ENCODE peak calls at places on chromosomes 2 and 18, in four cellular contexts. G is small intestine; R is activated CD4-positive, alpha-beta T cell treated with anti-CD3 and anti-CD28 coated beads, Interleukin-2, amount 50 U/mL, for 1 hour; W is sciatic nerve. J is an unnamed sample.
A peak's percentile ranks its signal among the peaks of the same experiment; 100 is the strongest.

GRCh38 chr2:223613017-223613950 is 11.1 kb upstream of the SCG2 start:
- DNase-seq in G (peak; percentile 25), R (no peak), W (peak; percentile 83), J (peak; percentile 95)

GRCh38 chr2:144520718-144521487 is 984 bp upstream of the ZEB2 start:
- DNase-seq in G (no peak), R (no peak), W (no peak), J (no peak)

GRCh38 chr2:104733544-104733943 is 120.4 kb upstream of the POU3F3 start:
- DNase-seq in G (peak; percentile 40), R (no peak), W (no peak), J (no peak)

GRCh38 chr2:70710276-70710675 is 57.7 kb downstream of the ADD2 start:
- DNase-seq in G (no peak), R (no peak), W (no peak), J (peak; percentile 54)

GRCh38 chr2:97669448-97669847 is at the start of gene C2orf92:
- DNase-seq in G (no peak), R (no peak), W (no peak), J (no peak)

GRCh38 chr18:51666717-51667320 is 469.3 kb upstream of the MEX3C start:
- DNase-seq in G (peak; percentile 3), R (no peak), W (peak; percentile 64), J (peak; percentile 68)

GRCh38 chr2:241218131-241219029 is 29.9 kb downstream of the ANO7 start:
- DNase-seq in G (no peak), R (peak; percentile 27), W (peak; percentile 83), J (no peak)

GRCh38 chr2:96083064-96083889 is 33.1 kb downstream of the ADRA2B start:
- DNase-seq in G (no peak), R (no peak), W (peak; percentile 46), J (no peak)

GRCh38 chr2:20557635-20558034 is 93.3 kb downstream of the HS1BP3 start:
- DNase-seq in G (no peak), R (no peak), W (no peak), J (no peak)

GRCh38 chr2:20781656-20782265 is 41.1 kb downstream of the LDAH start:
- DNase-seq in G (peak; percentile 64), R (peak; percentile 6), W (no peak), J (no peak)

GRCh38 chr2:34747643-34748042 is 1148.5 kb upstream of the FAM98A start:
- DNase-seq in G (no peak), R (no peak), W (no peak), J (no peak)

J was measured in sigmoid colon.